ENCODE peak calls at places on chromosomes 7 and 10, in six cellular contexts. H is aorta; U is thyroid gland; K is cardiac muscle cell; Y is OCI-LY7; M is CD8-positive, alpha-beta T cell. N is an unnamed sample.

GRCh38 chr10:127997937-127998336 is 91.0 kb downstream of the PTPRE start:
- DNase-seq in H (no peak), U (no peak), K (peak; percentile 58), Y (no peak), M (no peak), N (no peak)

GRCh38 chr10:124997791-124998623 is 56.1 kb downstream of the ZRANB1 start:
- DNase-seq in H (peak; percentile 70), U (no peak), K (no peak), Y (no peak), M (no peak), N (peak; percentile 2)

GRCh38 chr7:94382155-94382554 is 12.5 kb upstream of the COL1A2 start:
- DNase-seq in H (no peak), U (no peak), K (no peak), Y (no peak), M (no peak), N (no peak)

GRCh38 chr10:14945097-14945496 is 8.8 kb downstream of the DCLRE1C start:
- DNase-seq in H (no peak), U (no peak), K (peak; percentile 16), Y (no peak), M (no peak), N (no peak)

GRCh38 chr10:27041196-27041595 is 59.1 kb downstream of the ANKRD26 start:
- DNase-seq in H (no peak), U (no peak), K (no peak), Y (no peak), M (no peak), N (no peak)

GRCh38 chr10:103554488-103555320 is 61.2 kb downstream of the NEURL1 start:
- DNase-seq in H (no peak), U (peak; percentile 43), K (peak; percentile 63), Y (no peak), M (no peak), N (peak; percentile 40)

GRCh38 chr7:1678070-1678543 is 8.0 kb downstream of the ELFN1 start:
- DNase-seq in H (peak; percentile 71), U (no peak), K (no peak), Y (no peak), M (no peak), N (peak; percentile 3)

GRCh38 chr10:132884041-132884440 is 58.3 kb downstream of the CFAP46 start:
- DNase-seq in H (peak; percentile 63), U (peak; percentile 1), K (no peak), Y (no peak), M (no peak), N (no peak)

GRCh38 chr7:139940866-139941265 is 111.8 kb downstream of the TBXAS1 start:
- DNase-seq in H (no peak), U (no peak), K (peak; percentile 34), Y (no peak), M (no peak), N (no peak)

DNA sequence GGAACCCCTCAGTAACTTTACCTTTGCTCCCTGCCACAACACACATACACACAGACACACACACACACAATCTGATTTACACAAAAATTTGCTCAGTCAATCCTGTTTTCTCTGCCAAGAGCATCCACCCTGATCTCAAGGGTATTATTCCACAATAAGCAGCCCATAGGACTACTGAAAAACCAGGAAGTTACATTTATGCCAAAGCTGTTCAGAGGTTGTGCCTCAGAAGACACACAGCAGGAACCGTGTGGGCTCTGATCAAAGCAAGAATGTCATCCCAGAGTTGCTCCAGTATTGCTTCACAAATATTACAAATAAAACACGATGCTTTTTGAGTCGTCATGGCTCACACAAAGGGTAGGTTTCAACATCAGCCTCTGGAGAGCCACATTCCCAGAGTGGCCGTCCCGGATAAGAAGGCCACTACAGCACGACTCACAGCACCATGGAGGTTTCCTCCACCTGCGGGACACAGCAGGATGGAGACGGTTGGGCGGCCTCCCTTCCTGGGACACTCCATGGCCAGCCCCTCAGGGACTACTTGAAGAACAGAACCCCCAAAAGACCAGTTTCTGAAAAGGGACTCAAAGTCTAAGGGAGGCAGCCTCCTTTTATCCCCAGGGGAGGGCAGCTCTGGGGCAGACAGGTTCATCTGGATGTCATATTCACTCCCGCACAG is 1.6 kb downstream of the AIFM2 start:
- DNase-seq in H (peak; percentile 75), U (peak; percentile 25), K (peak; percentile 91), Y (no peak), M (no peak), N (no peak)
- H3K4me3 ChIP-seq in H (no peak overlapping the region), U (no peak overlapping the region), K (no peak overlapping the region), Y (no peak overlapping the region), M (no peak overlapping the region), N (no peak overlapping the region)

GRCh38 chr7:157219154-157219553 is 80.4 kb downstream of the UBE3C start:
- DNase-seq in H (no peak), U (no peak), K (no peak), Y (peak; percentile 9), M (no peak), N (no peak)

GRCh38 chr7:157224627-157225026 is 85.9 kb downstream of the UBE3C start:
- DNase-seq in H (no peak), U (no peak), K (peak; percentile 60), Y (peak; percentile 36), M (no peak), N (peak; percentile 8)

DNA sequence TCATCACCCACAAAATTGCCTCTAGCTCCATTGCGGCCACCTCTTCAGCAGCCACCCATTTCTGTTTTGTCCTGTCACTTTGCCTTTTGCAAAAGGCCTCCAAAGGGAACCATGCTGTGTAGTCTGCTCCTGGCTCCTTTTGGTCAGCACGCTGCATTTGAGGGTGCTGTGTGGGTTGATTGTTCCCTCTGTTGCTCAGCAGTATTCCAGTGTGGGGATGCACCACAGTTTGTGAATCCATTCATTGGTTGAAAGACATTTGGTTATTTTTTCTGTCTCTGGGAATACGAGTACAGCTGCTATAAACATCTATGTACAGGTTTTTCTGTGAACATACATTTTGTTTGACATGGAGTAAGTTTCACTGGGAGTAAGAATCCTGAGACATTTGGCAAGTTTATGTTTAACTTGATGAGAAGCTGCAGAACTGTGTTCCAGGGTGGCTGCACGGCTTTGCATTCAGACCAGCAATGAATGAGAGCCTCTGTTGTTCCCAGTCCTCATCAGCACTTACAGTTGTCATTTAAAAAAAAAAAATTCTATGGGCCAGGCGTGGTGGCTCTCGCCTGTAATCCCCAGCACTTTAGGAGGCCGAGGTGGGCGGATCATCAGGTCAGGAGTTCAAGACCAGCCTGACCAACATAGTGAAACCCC is 82.3 kb downstream of the UBE3C start:
- DNase-seq in H (no peak), U (no peak), K (no peak), Y (no peak), M (no peak), N (no peak)
- H3K27ac ChIP-seq in H (no peak overlapping the region), U (no peak overlapping the region), K (no peak overlapping the region), Y (no peak overlapping the region), M (no peak overlapping the region), N (no peak overlapping the region)

GRCh38 chr7:135207739-135208416 is 3.4 kb downstream of the WDR91 start:
- DNase-seq in H (no peak), U (no peak), K (no peak), Y (no peak), M (no peak), N (no peak)
- H3K4me3 ChIP-seq in H (no peak overlapping the region), U (no peak overlapping the region), K (no peak overlapping the region), Y (no peak overlapping the region), M (no peak overlapping the region), N (no peak overlapping the region)

DNA sequence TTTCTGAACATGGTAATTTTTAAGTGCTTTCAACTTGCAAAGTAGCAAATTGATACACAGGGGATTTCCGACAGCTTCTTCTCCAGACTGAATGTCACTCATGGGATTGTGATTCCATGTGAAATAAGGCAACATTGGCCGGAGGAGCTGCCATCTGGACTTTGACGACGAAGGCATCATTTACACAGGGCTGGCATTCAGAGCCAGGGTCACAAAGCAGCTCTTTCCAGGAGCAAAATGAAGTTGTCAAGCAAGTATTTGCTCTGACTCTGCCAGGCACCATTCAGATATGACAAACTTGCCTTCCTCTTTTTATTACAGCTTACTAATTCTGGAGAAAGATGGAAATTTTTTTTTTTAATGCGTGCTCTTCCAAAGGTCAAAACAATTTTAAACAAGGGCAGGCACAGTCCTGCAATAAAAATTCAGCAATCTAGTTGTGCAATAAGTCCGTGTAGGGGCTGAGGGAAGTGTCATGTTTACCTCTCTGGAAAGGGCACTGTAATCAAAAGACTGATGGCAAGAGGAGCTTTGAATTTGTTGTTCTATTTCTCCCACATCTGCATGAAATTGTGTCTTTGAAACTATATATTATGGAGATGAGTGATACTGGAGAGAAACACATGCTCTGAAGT is 711.3 kb upstream of the C7orf33 start:
- DNase-seq in H (no peak), U (no peak), K (no peak), Y (no peak), M (no peak), N (no peak)
- H3K27ac ChIP-seq in H (no peak overlapping the region), U (no peak overlapping the region), K (no peak overlapping the region), Y (no peak overlapping the region), M (no peak overlapping the region), N (no peak overlapping the region)

GRCh38 chr10:69508738-69509340 is 57.6 kb downstream of the TSPAN15 start:
- DNase-seq in H (no peak), U (no peak), K (no peak), Y (no peak), M (no peak), N (no peak)

GRCh38 chr10:69504576-69505250 is 53.4 kb downstream of the TSPAN15 start:
- DNase-seq in H (no peak), U (no peak), K (no peak), Y (no peak), M (no peak), N (no peak)

GRCh38 chr10:69505636-69506318 is 54.5 kb downstream of the TSPAN15 start:
- DNase-seq in H (no peak), U (no peak), K (no peak), Y (no peak), M (no peak), N (no peak)

GRCh38 chr10:69506487-69506833 is 55.2 kb downstream of the TSPAN15 start:
- DNase-seq in H (no peak), U (no peak), K (no peak), Y (no peak), M (no peak), N (no peak)

DNA sequence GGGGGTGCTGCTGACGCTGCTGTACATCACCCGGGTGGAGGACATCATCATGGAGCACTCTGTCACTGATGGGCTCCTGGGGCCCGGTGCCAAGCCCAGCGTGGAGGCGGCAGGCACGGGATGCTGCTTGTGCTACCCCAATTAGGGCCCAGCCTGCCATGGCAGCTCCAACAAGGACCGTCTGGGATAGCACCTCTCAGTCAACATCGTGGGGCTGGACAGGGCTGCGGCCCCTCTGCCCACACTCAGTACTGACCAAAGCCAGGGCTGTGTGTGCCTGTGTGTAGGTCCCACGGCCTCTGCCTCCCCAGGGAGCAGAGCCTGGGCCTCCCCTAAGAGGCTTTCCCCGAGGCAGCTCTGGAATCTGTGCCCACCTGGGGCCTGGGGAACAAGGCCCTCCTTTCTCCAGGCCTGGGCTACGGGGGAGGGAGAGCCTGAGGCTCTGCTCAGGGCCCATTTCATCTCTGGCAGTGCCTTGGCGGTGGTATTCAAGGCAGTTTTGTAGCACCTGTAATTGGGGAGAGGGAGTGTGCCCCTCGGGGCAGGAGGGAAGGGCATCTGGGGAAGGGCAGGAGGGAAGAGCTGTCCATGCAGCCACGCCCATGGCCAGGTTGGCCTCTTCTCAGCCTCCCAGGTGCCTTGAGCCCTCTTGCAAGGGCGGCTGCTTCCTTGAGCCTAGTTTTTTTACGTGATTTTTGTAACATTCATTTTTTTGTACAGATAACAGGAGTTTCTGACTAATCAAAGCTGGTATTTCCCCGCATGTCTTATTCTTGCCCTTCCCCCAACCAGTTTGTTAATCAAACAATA is 55.8 kb downstream of the TSPAN15 start:
- DNase-seq in H (no peak), U (no peak), K (no peak), Y (no peak), M (no peak), N (no peak)
- H3K4me3 ChIP-seq in H (no peak overlapping the region), U (no peak overlapping the region), K (no peak overlapping the region), Y (no peak overlapping the region), M (no peak overlapping the region), N (no peak overlapping the region)

DNA sequence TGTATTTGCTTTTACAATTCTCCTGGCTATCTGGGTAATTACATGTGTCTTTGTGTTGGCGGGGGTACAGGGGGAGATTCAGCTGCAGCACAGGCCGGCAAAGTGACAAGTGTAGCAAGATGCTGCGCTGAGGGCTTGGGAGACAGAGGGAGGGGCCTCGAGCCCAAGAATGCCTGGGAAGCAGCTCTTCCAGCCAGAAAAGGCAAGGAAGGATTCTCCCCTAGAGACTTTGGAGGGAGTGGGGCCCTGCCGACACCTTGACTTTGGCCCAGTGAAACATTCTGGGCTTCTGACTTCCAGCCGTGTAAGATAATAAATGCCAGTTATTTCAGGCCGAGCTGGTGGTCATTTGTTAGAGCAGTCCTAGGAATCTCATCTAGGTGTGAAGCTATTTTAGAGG is 7.2 kb upstream of the REPIN1 start:
- DNase-seq in H (peak; percentile 21), U (no peak), K (no peak), Y (no peak), M (no peak), N (no peak)
- H3K27ac ChIP-seq in H (no peak overlapping the region), U (no peak overlapping the region), K (peak overlapping the region; percentile 98), Y (no peak overlapping the region), M (no peak overlapping the region), N (no peak overlapping the region)